ENCODE peak calls at places on chromosomes 2 and 18, in five cellular contexts. S, Z, F, O and H are unnamed samples.

GRCh38 chr18:27661320-27662049 is 476.4 kb upstream of the CHST9 start:
- DNase-seq in S (no peak), Z (no peak), F (no peak), O (no peak), H (no peak)

GRCh38 chr2:239804161-239805042 is 220.7 kb downstream of the NDUFA10 start:
- DNase-seq in O (no peak), S (peak), Z (no peak), F (no peak), H (no peak)

GRCh38 chr2:161427413-161428239 is 11.5 kb downstream of the TBR1 start:
- DNase-seq in O (no peak), S (no peak), Z (no peak), F (no peak), H (no peak)

GRCh38 chr2:64823794-64824193 is 165.4 kb upstream of the SLC1A4 start:
- DNase-seq in O (no peak), Z (no peak), S (no peak), F (no peak), H (no peak)

GRCh38 chr2:57906152-57906732 is 140.4 kb upstream of the VRK2 start:
- DNase-seq in Z (peak), S (no peak), O (peak), F (no peak), H (no peak)

GRCh38 chr2:39996653-39997080 is 217.6 kb upstream of the THUMPD2 start:
- DNase-seq in F (no peak), O (peak), Z (no peak), S (no peak), H (no peak)

GRCh38 chr2:95760839-95761525 is 169.2 kb downstream of the TRIM43 start:
- DNase-seq in O (peak), S (no peak), Z (peak), F (no peak), H (no peak)

GRCh38 chr2:28336264-28336992 is 56.2 kb upstream of the FOSL2 start:
- DNase-seq in O (no peak), F (no peak), S (peak), Z (no peak), H (no peak)

GRCh38 chr2:33051586-33052385 is 105.0 kb downstream of the LTBP1 start:
- DNase-seq in Z (no peak), F (no peak), S (no peak), O (peak), H (peak)

GRCh38 chr18:79737426-79737825 is 57.8 kb downstream of the CTDP1 start:
- DNase-seq in Z (no peak), F (no peak), O (no peak), S (peak), H (no peak)

GRCh38 chr2:181810823-181811695 is 80.5 kb upstream of the ITPRID2 start:
- DNase-seq in F (peak), O (peak), S (no peak), Z (peak), H (no peak)

GRCh38 chr2:14634223-14634884 is 1.8 kb downstream of the LRATD1 start:
- DNase-seq in O (peak), S (peak), F (peak), Z (peak), H (peak)

GRCh38 chr18:73908323-73908722 is 239.3 kb downstream of the FBXO15 start:
- DNase-seq in Z (no peak), O (peak), F (no peak), S (no peak), H (no peak)

GRCh38 chr2:236527198-236527640 is 42.4 kb upstream of the ACKR3 start:
- DNase-seq in Z (no peak), F (no peak), S (no peak), O (no peak), H (no peak)

GRCh38 chr2:71620851-71621251 is 167.5 kb downstream of the DYSF start:
- DNase-seq in S (no peak), F (no peak), Z (no peak), O (no peak), H (no peak)

GRCh38 chr2:173136614-173137013 is 61.0 kb downstream of the MAP3K20 start:
- DNase-seq in O (no peak), S (no peak), Z (no peak), F (no peak), H (no peak)

GRCh38 chr18:40984856-40985255 is 970.2 kb upstream of the PIK3C3 start:
- DNase-seq in Z (no peak), S (no peak), F (no peak), O (no peak), H (no peak)

GRCh38 chr2:242058116-242058680 is 188.7 kb downstream of the RTP5 start:
- DNase-seq in F (no peak), S (no peak), Z (no peak), O (no peak), H (no peak)

GRCh38 chr2:24542269-24542872 is 51.3 kb downstream of the NCOA1 start:
- DNase-seq in O (no peak), S (no peak), Z (no peak), F (no peak), H (no peak)

GRCh38 chr2:9483107-9483506 is 8.8 kb downstream of the IAH1 start:
- DNase-seq in Z (no peak), S (no peak), F (no peak), O (no peak), H (no peak)

GRCh38 chr2:104378853-104379374 is 475.0 kb upstream of the POU3F3 start:
- DNase-seq in F (peak), Z (peak), O (peak), S (no peak), H (no peak)

GRCh38 chr2:113977660-113978523 is 88.0 kb downstream of the ACTR3 start:
- DNase-seq in F (no peak), O (no peak), Z (no peak), S (no peak), H (no peak)

GRCh38 chr18:32759768-32760167 is 13.1 kb downstream of the KLHL14 start:
- DNase-seq in Z (no peak), S (no peak), F (no peak), O (no peak), H (no peak)

GRCh38 chr2:70748002-70748779 is 19.8 kb downstream of the ADD2 start:
- DNase-seq in Z (no peak), O (peak), F (no peak), S (no peak), H (no peak)

GRCh38 chr18:23059541-23060465 is 75.5 kb upstream of the CABLES1 start:
- DNase-seq in O (no peak), S (no peak), Z (no peak), F (no peak), H (no peak)

GRCh38 chr2:217166241-217166640 is 306.4 kb upstream of the TNP1 start:
- DNase-seq in Z (peak), O (peak), S (no peak), F (no peak), H (peak)

GRCh38 chr18:50614838-50615237 is 55.0 kb downstream of the MAPK4 start:
- DNase-seq in S (peak), Z (no peak), O (peak), F (no peak), H (peak)

GRCh38 chr18:37442477-37442876 is 123.1 kb downstream of the CELF4 start:
- DNase-seq in F (no peak), Z (no peak), O (no peak), S (no peak), H (no peak)

GRCh38 chr2:117942958-117943672 is 70.8 kb downstream of the CCDC93 start:
- DNase-seq in S (no peak), O (no peak), F (no peak), Z (no peak), H (no peak)

GRCh38 chr18:63567276-63567675 is 19.9 kb upstream of the SERPINB13 start:
- DNase-seq in O (no peak), F (no peak), S (no peak), Z (no peak), H (no peak)

GRCh38 chr2:43127208-43127940 is 99.0 kb downstream of the ZFP36L2 start:
- DNase-seq in Z (peak), F (peak), S (no peak), O (peak), H (no peak)

GRCh38 chr2:125168442-125168841 is 1143.4 kb downstream of the CNTNAP5 start:
- DNase-seq in F (no peak), Z (no peak), O (no peak), S (no peak), H (no peak)

GRCh38 chr2:19358242-19359020 is at the start of gene OSR1:
- DNase-seq in O (peak), Z (no peak), S (peak), F (peak), H (no peak)
- TF ChIP-seq POLR2A in O (peak), Z (no peak), S (peak), F (peak), H (peak)

GRCh38 chr2:99153921-99154604 is 679 bp downstream of the TSGA10 start:
- DNase-seq in S (no peak), F (no peak), O (no peak), Z (peak), H (no peak)

GRCh38 chr2:99158599-99158998 is 3.8 kb downstream of the LIPT1 start:
- DNase-seq in F (no peak), Z (no peak), S (no peak), O (no peak), H (no peak)

GRCh38 chr2:99156901-99157300 is 2.1 kb downstream of the LIPT1 start:
- DNase-seq in F (no peak), Z (no peak), O (no peak), S (no peak), H (no peak)

GRCh38 chr2:99152181-99152580 is 2.6 kb downstream of the TSGA10 start:
- DNase-seq in Z (no peak), F (no peak), O (no peak), S (no peak), H (no peak)

DNA sequence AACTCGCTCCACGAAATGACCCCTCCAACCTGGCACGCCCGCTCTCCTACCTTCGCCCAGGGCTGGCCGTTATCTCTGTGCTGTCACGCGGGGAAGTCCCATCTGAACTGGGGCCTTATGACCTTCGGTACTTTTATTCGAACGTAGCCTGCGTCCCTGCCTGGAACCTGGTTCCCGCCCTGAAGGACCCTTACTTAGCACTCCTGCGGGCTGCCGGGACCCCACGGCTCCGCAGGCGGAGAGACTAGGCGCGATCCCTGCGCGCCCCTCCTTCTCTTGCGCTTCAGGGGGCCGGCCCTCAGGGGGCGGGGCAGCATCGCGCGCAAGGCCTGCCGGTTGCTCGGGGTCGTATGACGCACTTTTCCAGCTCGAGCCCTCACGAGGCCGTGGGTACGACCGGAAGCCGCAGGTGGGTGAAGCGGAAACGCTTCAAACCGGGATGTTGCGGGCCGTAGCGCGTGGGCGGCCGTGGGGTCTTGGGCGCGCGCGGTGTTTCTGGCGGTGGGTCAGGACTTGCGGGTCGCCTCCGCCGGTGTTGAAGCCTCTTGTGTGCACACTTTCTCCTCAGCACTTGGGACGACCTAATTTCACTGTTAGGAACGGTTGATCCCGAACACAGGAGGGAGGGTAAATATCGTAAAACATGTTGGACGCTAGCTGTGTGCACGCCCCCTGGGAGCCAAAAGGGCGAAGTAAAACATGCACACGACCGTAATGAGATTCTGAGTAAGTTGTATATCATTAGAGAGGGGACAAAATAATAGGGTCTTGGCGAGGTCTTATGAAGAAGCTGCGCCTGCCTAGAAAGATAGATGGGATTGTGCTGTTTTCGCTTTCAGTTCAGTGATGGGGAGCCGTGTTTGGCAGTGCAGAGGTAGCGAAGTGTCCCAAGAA is at the start of the genes LIPT1 and TSGA10:
- DNase-seq in S (peak), F (peak), Z (peak), O (peak), H (peak)
- TF ChIP-seq EP300 in S (no peak), F (peak), Z (no peak), O (no peak), H (peak)

GRCh38 chr2:175884673-175885393 is 117.2 kb downstream of the LNPK start:
- DNase-seq in O (no peak), S (no peak), Z (no peak), F (no peak), H (no peak)

GRCh38 chr2:175889557-175890355 is 112.3 kb downstream of the LNPK start:
- DNase-seq in F (no peak), S (no peak), O (no peak), Z (no peak), H (no peak)

GRCh38 chr2:175892046-175892445 is 110.0 kb downstream of the LNPK start:
- DNase-seq in S (no peak), O (no peak), Z (no peak), F (no peak), H (no peak)

DNA sequence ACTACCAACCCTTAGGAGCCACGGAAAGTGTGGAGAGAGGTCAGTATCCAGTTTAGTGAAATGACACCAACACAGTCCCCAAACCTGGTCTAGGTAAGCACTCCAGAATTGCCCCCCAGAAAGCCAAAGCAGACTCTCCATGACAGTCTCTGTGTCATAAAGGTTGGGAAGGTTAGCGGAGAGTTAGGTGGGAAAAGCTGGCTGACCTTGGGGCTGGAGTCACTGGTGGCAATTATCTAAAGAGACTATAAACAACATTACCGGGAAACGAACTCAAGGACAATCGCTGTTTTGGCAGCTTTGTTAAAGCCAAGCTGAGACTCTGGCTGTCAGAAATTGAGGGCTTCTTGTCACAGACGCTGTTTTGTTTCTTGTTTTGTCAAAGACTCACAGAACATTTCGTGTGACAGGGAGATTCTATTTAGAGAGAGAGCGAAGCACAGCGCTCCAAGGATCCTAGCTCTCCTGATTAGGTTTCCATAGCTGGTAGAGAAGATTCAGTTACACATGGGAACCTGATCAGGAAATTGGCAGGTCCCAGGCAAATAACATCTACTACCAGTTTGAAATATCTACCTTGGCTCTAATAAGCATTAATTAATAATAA is 111.3 kb downstream of the LNPK start:
- DNase-seq in F (no peak), Z (no peak), O (no peak), S (no peak), H (no peak)
- H3K27ac ChIP-seq in F (no peak), Z (no peak), O (no peak), S (no peak), H (no peak)

DNA sequence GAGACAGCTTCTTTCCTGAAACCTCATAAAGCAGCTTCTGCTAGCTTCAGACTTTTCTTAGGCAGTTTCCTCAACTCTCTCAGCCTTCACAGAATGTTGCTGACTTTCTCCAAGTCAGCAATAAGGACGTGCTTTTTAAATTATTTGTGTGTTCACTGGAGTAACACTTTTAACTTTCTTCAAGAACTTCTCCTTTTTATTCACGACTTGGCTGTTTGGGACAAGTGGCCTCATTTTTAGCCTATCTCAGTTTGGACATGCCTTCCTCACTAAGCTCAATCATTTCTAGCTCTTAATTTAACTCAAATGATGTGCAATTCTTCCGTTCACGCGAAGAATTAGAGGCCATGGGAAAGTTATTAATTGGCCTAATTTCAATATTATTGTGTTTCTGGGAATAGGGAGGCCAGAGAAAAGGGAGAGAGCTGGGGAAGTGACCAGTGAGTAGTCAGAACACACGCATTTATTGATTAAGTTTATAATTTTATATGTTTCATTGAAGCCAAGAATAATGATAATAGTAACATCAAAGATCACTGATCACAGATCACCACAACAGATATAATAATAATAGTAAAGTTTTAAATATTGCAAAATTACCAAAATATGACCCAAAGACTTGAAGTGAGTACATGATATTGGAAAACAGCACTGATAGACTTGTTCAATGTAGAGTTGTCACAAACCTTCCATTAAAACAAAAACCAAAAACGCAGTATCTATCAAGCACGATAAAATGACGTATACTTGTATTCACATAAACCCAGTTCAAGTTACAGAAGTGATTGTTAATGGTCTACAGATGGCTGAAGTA is 4.8 kb downstream of the REG1A start:
- DNase-seq in O (no peak), S (no peak), F (no peak), Z (no peak), H (no peak)
- TF ChIP-seq POLR2A in O (no peak), S (no peak), F (no peak), Z (no peak), H (no peak)

GRCh38 chr18:58045265-58046086 is 1.4 kb downstream of the NEDD4L start:
- DNase-seq in O (peak), Z (no peak), F (peak), S (no peak), H (no peak)
- TF ChIP-seq EP300 in O (no peak), Z (no peak), F (no peak), S (no peak), H (no peak)

DNA sequence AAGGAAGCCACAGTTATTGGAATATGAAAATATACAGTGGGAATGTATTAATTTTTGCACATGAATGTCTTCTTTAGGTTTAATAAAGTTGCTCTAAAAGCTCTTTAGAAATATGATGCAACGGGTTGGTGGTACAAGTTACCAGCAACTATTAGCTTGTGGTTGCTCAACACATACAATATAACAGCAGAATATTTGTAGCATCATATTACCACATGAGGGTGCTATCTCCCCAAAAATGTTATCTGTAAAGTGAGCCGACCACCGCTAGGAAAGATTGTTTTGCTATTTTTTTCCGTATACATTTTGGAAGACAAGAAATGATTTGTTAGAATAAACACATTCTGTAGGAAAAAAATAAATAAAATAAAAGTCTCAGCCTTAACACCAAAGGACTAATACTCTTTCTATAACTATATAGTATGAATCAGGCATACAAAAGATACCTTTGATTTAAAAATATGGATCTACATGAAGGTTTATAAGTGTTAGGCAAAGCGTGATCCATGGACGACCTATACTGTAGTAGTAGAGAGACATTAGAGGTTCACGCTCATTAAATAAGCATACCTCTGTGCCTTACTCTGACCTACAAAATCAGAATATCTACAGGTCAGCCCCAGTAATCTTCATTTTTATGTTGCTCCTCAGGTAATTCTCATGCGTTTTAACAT is 1110.7 kb upstream of the ACVR2A start:
- DNase-seq in F (no peak), S (no peak), Z (peak), O (peak), H (no peak)
- H3K27ac ChIP-seq in F (no peak), S (no peak), Z (no peak), O (no peak), H (no peak)